ENCODE peak calls at places on chromosomes 16 and 17, in six cellular contexts. B, E, I, R, Y and A are unnamed samples.

GRCh38 chr17:59353936-59354755 is 22.7 kb downstream of the YPEL2 start:
- DNase-seq in B (no peak), E (no peak), I (no peak), R (no peak), Y (no peak), A (no peak)

GRCh38 chr17:7306911-7307685 is at the start of gene EIF5A:
- DNase-seq in B (peak), E (peak), I (peak), R (peak), Y (peak), A (peak)

GRCh38 chr17:15303851-15304250 is 37.5 kb downstream of the TEKT3 start:
- DNase-seq in B (no peak), E (no peak), I (no peak), R (no peak), Y (no peak), A (no peak)

GRCh38 chr17:1730004-1730344 is 5.5 kb downstream of the WDR81 start:
- DNase-seq in B (no peak), E (no peak), I (no peak), R (no peak), Y (no peak), A (no peak)

GRCh38 chr17:37026534-37026875 is 77.8 kb downstream of the AATF start:
- DNase-seq in B (no peak), E (no peak), I (no peak), R (no peak), Y (no peak), A (no peak)

GRCh38 chr17:43118679-43119615 is 6.2 kb downstream of the BRCA1 start:
- DNase-seq in B (no peak), E (no peak), I (no peak), R (no peak), Y (no peak), A (no peak)

GRCh38 chr17:14781123-14781522 is 480.2 kb downstream of the HS3ST3B1 start:
- DNase-seq in B (no peak), E (no peak), I (no peak), R (no peak), Y (no peak), A (no peak)

GRCh38 chr17:80751460-80752368 is 207.1 kb downstream of the RPTOR start:
- DNase-seq in B (peak), E (peak), I (no peak), R (no peak), Y (no peak), A (peak)

GRCh38 chr17:69448431-69449102 is 34.1 kb downstream of the MAP2K6 start:
- DNase-seq in B (no peak), E (peak), I (peak), R (no peak), Y (no peak), A (no peak)

GRCh38 chr17:18184143-18185007 is 747 bp downstream of the ALKBH5 start:
- DNase-seq in B (peak), E (peak), I (peak), R (peak), Y (no peak), A (no peak)

GRCh38 chr16:11253009-11253994 is 2.7 kb downstream of the SOCS1 start:
- DNase-seq in B (no peak), E (no peak), I (no peak), R (no peak), Y (no peak), A (no peak)

GRCh38 chr17:75181110-75181509 is 1.6 kb downstream of the SUMO2 start:
- DNase-seq in B (no peak), E (no peak), I (no peak), R (no peak), Y (no peak), A (no peak)

GRCh38 chr17:34299918-34300600 is 14.5 kb downstream of the CCL11 start:
- DNase-seq in B (no peak), E (no peak), I (no peak), R (no peak), Y (no peak), A (peak)

GRCh38 chr16:74867281-74867849 is 92.7 kb upstream of the FA2H start:
- DNase-seq in B (no peak), E (no peak), I (no peak), R (no peak), Y (no peak), A (no peak)
- TF ChIP-seq CTCF in B (no peak), E (no peak), I (no peak), R (no peak), Y (no peak), A (no peak)

GRCh38 chr16:2702438-2702825 is 17.6 kb downstream of the PRSS27 start:
- DNase-seq in B (no peak), E (no peak), I (no peak), R (no peak), Y (no peak), A (no peak)
- TF ChIP-seq CTCF in B (no peak), E (no peak), I (no peak), R (no peak), Y (no peak), A (no peak)

DNA sequence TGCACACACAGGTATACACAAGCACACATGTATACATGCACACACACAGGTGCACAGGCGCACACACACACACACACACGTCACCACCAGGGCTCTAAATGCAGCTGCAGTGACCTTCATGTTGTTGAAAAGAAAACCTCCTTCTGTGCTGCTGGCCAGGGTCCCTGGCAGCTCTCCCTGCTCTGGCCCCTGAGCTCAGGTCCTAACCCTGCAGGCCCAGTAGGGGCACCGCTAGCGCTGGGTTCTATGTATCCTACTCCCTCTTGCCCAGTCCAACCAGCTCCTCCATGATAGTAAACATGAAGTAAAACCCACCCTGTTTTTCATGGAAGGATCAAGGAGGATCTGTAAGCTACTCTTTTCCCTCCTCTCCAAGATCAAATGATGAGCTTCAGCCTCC is 172.8 kb downstream of the RBFOX3 start:
- DNase-seq in B (no peak), E (no peak), I (no peak), R (no peak), Y (no peak), A (no peak)
- TF ChIP-seq CTCF in B (no peak), E (no peak), I (no peak), R (no peak), Y (no peak), A (no peak)

DNA sequence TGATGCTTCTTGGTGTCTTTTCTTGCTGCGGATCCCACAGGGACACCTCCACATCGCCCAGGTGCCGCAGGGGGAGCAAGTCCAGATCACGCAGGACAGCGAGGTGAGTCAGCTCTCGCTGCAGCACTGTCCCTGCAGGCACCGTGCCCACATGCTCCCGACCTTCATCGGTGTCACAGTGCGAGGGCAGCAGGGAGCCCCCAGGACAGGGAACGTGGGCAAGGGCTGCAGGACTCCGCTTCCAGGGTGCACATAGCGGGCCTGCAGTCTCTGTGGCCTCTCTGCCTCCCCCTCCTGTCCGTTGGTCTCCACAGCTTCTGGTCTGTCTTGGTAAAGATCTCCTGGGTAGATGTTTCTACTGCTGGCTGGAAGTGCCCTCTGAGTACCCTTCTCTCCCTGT is 84.1 kb downstream of the BANP start:
- DNase-seq in B (no peak), E (no peak), I (no peak), R (no peak), Y (no peak), A (no peak)
- TF ChIP-seq CTCF in B (no peak), E (no peak), I (no peak), R (no peak), Y (no peak), A (no peak)